ENCODE peak calls at places on chromosome 15, in nine cellular contexts. Y is glutamatergic neuron, E is bronchial epithelial cell, C is GM23338, N is retinal pigment epithelial cell, S is fibroblast of the aortic adventitia, J is dorsolateral prefrontal cortex, W is sigmoid colon, X is nephron progenitor cell. G is an unnamed sample.

GRCh38 chr15:90203922-90204321 is 2.8 kb downstream of the SEMA4B start:
- DNase-seq in X (no peak), E (no peak), W (peak; percentile 76), J (no peak), S (no peak), N (no peak), Y (no peak), C (no peak), G (peak; percentile 16)

GRCh38 chr15:38427380-38427779 is 26.5 kb upstream of the FAM98B start:
- DNase-seq in W (no peak), C (peak; percentile 42), X (no peak), Y (no peak), N (no peak), S (no peak), E (no peak), J (no peak), G (no peak)

GRCh38 chr15:54250351-54250750 is 272.1 kb downstream of the UNC13C start:
- DNase-seq in S (no peak), E (no peak), N (no peak), J (no peak), W (no peak), Y (no peak), C (no peak), X (no peak), G (no peak)

GRCh38 chr15:101314726-101315125 is 19.7 kb upstream of the SNRPA1 start:
- DNase-seq in E (no peak), N (no peak), X (no peak), W (no peak), S (no peak), J (no peak), Y (no peak), C (no peak), G (no peak)

GRCh38 chr15:85689729-85690128 is 105.0 kb downstream of the KLHL25 start:
- DNase-seq in Y (no peak), C (peak; percentile 81), J (peak; percentile 47), N (no peak), X (peak; percentile 33), S (peak; percentile 58), W (no peak), E (peak; percentile 17), G (peak; percentile 72)

GRCh38 chr15:81828135-81828534 is 217.7 kb downstream of the MEX3B start:
- DNase-seq in N (no peak), J (no peak), S (no peak), X (no peak), C (no peak), W (no peak), Y (no peak), E (no peak), G (no peak)

GRCh38 chr15:40146037-40146436 is 14.8 kb upstream of the BUB1B start:
- DNase-seq in W (no peak), C (no peak), N (no peak), E (peak; percentile 77), S (peak; percentile 26), Y (no peak), J (no peak), X (no peak), G (peak; percentile 38)

GRCh38 chr15:57462391-57462790 is 86.1 kb downstream of the CGNL1 start:
- DNase-seq in J (no peak), W (no peak), E (peak; percentile 70), C (no peak), X (no peak), N (no peak), S (peak; percentile 46), Y (no peak), G (peak; percentile 22)

GRCh38 chr15:94119923-94120775 is 111.2 kb upstream of the MCTP2 start:
- DNase-seq in S (peak; percentile 96), J (peak; percentile 48), X (peak; percentile 55), E (peak; percentile 85), N (peak; percentile 60), W (peak; percentile 88), C (peak; percentile 93), Y (peak; percentile 50), G (peak; percentile 94)

GRCh38 chr15:99057020-99057419 is 47.9 kb upstream of the SYNM start:
- DNase-seq in J (no peak), Y (no peak), S (no peak), C (peak; percentile 43), W (no peak), N (no peak), E (no peak), X (no peak), G (no peak)

GRCh38 chr15:51603002-51603401 is 19.6 kb downstream of the DMXL2 start:
- DNase-seq in E (no peak), X (no peak), W (no peak), N (no peak), S (no peak), C (no peak), Y (no peak), J (no peak), G (no peak)
- TF ChIP-seq CTCF in E (no peak), X (no peak), W (no peak), N (no peak), S (no peak), C (no peak), Y (no peak), J (no peak), G (no peak)

GRCh38 chr15:70493376-70493775 is 270.0 kb downstream of the UACA start:
- DNase-seq in J (no peak), N (no peak), X (no peak), E (no peak), S (no peak), W (no peak), Y (no peak), C (no peak), G (no peak)

GRCh38 chr15:70493787-70494514 is 269.4 kb downstream of the UACA start:
- DNase-seq in N (no peak), W (no peak), J (no peak), X (no peak), S (no peak), Y (no peak), E (peak; percentile 40), C (no peak), G (no peak)

GRCh38 chr15:70491183-70491621 is 272.2 kb downstream of the UACA start:
- DNase-seq in W (no peak), S (peak; percentile 65), C (no peak), J (no peak), Y (no peak), X (no peak), E (no peak), N (no peak), G (peak; percentile 59)

GRCh38 chr15:70491641-70492040 is 271.7 kb downstream of the UACA start:
- DNase-seq in J (no peak), E (no peak), X (no peak), N (no peak), W (no peak), C (no peak), S (no peak), Y (no peak), G (no peak)

GRCh38 chr15:70492240-70493177 is 270.8 kb downstream of the UACA start:
- DNase-seq in X (no peak), J (peak; percentile 60), C (peak; percentile 19), N (no peak), S (peak; percentile 81), W (no peak), E (peak; percentile 87), Y (no peak), G (peak; percentile 90)
- TF ChIP-seq CTCF in X (no peak), J (no peak), C (no peak), N (peak; percentile 27), S (peak; percentile 23), W (no peak), E (peak; percentile 4), Y (no peak), G (no peak)

GRCh38 chr15:33242165-33242564 is 47.7 kb upstream of the FMN1 start:
- DNase-seq in C (peak; percentile 74), X (no peak), S (peak; percentile 5), Y (no peak), J (no peak), W (no peak), N (peak; percentile 58), E (peak; percentile 100), G (peak; percentile 43)

GRCh38 chr15:33244471-33244870 is 50.0 kb upstream of the FMN1 start:
- DNase-seq in N (no peak), X (no peak), J (no peak), W (no peak), S (peak; percentile 16), C (no peak), Y (no peak), E (no peak), G (no peak)

GRCh38 chr15:33243869-33244268 is 49.4 kb upstream of the FMN1 start:
- DNase-seq in C (no peak), X (no peak), S (peak; percentile 15), E (peak; percentile 92), J (no peak), W (no peak), N (no peak), Y (no peak), G (peak; percentile 67)

GRCh38 chr15:33243393-33243792 is 48.9 kb upstream of the FMN1 start:
- DNase-seq in W (no peak), X (no peak), S (peak; percentile 4), Y (no peak), C (no peak), N (no peak), E (peak; percentile 78), J (no peak), G (peak; percentile 36)

DNA sequence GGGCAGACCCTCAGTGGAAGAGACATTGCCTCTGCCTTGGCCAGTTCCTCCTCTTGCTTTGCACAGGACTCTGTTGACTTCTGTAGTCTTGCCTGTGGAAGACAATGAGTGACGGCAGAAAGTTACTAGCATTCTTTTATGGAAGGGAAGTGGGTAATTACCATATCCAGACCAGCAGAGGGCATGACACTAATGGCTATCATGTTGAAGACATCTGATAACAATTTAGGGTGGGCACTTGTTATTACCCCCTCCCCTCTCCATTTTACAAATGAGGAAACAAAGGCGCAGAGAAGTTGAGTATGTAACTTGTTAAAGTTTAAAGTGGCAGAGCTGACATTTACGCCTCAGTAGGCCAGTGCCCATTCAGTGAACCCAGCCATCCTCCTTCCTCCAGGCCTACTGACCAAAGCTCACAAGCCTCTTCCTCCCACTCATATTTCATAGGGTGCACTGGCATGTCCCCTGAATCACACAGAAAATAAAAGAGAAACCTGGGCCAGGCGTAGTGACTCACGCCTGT is 48.2 kb upstream of the FMN1 start:
- DNase-seq in J (no peak), W (no peak), S (peak; percentile 1), C (peak; percentile 75), X (no peak), E (peak; percentile 85), N (no peak), Y (no peak), G (peak; percentile 33)
- TF ChIP-seq CTCF in J (peak; percentile 59), W (no peak), S (peak; percentile 27), C (peak; percentile 69), X (peak; percentile 39), E (peak; percentile 52), N (peak; percentile 61), Y (peak; percentile 46), G (peak; percentile 58)

GRCh38 chr15:42151012-42151615 is 5.3 kb downstream of the PLA2G4F start:
- DNase-seq in Y (no peak), C (no peak), S (no peak), X (no peak), E (no peak), N (no peak), J (peak; percentile 32), W (no peak), G (no peak)
- TF ChIP-seq CTCF in Y (no peak), C (no peak), S (no peak), X (no peak), E (no peak), N (no peak), J (no peak), W (no peak), G (no peak)